ENCODE peak calls at places on chromosomes 5 and 9, in eight cellular contexts. One of them, this sample, is unnamed.
A peak's percentile ranks its signal among the peaks of the same experiment; 100 is the strongest.

GRCh38 chr5:168282120-168282519 is 9.3 kb upstream of the WWC1 start:
- DNase-seq in AG04449: peak; percentile 38
- DNase-seq in endothelial cell: no peak
- DNase-seq in CD4-positive, alpha-beta T cell: no peak
- DNase-seq in CD14-positive monocyte: no peak
- DNase-seq in Calu3: no peak
- DNase-seq in NB4: peak; percentile 69
- DNase-seq in fibroblast of mammary gland: peak; percentile 82
- DNase-seq in this sample: no peak

GRCh38 chr9:129145841-129146292 is 32.2 kb downstream of the IER5L start:
- DNase-seq in AG04449: peak; percentile 56
- DNase-seq in NB4: no peak
- DNase-seq in endothelial cell: no peak
- DNase-seq in Calu3: no peak
- DNase-seq in CD4-positive, alpha-beta T cell: no peak
- DNase-seq in fibroblast of mammary gland: peak; percentile 97
- DNase-seq in CD14-positive monocyte: no peak
- DNase-seq in this sample: no peak

GRCh38 chr9:108196332-108196731 is 659.5 kb downstream of the ACTL7B start:
- DNase-seq in NB4: no peak
- DNase-seq in Calu3: no peak
- DNase-seq in CD14-positive monocyte: no peak
- DNase-seq in CD4-positive, alpha-beta T cell: no peak
- DNase-seq in AG04449: no peak
- DNase-seq in endothelial cell: no peak
- DNase-seq in fibroblast of mammary gland: no peak
- DNase-seq in this sample: no peak

GRCh38 chr5:68817696-68818695 is 275.8 kb upstream of the SLC30A5 start:
- DNase-seq in fibroblast of mammary gland: peak; percentile 21
- DNase-seq in AG04449: no peak
- DNase-seq in CD14-positive monocyte: no peak
- DNase-seq in NB4: no peak
- DNase-seq in CD4-positive, alpha-beta T cell: no peak
- DNase-seq in Calu3: no peak
- DNase-seq in endothelial cell: no peak
- DNase-seq in this sample: no peak

GRCh38 chr5:131068893-131069643 is 96.0 kb downstream of the HINT1 start:
- DNase-seq in Calu3: no peak
- DNase-seq in CD14-positive monocyte: no peak
- DNase-seq in AG04449: no peak
- DNase-seq in endothelial cell: no peak
- DNase-seq in fibroblast of mammary gland: no peak
- DNase-seq in CD4-positive, alpha-beta T cell: peak; percentile 71
- DNase-seq in NB4: no peak
- DNase-seq in this sample: no peak

GRCh38 chr9:136762915-136763648 is 1.2 kb downstream of the LCN15 start:
- DNase-seq in endothelial cell: peak; percentile 71
- DNase-seq in NB4: peak; percentile 37
- DNase-seq in fibroblast of mammary gland: peak; percentile 17
- DNase-seq in Calu3: no peak
- DNase-seq in CD4-positive, alpha-beta T cell: peak; percentile 23
- DNase-seq in AG04449: no peak
- DNase-seq in CD14-positive monocyte: no peak
- DNase-seq in this sample: peak; percentile 54

GRCh38 chr9:100352201-100352726 is 478 bp downstream of the TEX10 start:
- DNase-seq in endothelial cell: peak; percentile 21
- DNase-seq in CD4-positive, alpha-beta T cell: peak; percentile 2
- DNase-seq in fibroblast of mammary gland: peak; percentile 18
- DNase-seq in Calu3: peak; percentile 11
- DNase-seq in AG04449: no peak
- DNase-seq in CD14-positive monocyte: peak; percentile 46
- DNase-seq in NB4: peak; percentile 61
- DNase-seq in this sample: no peak

GRCh38 chr5:6827815-6828214 is 114.6 kb downstream of the TENT4A start:
- DNase-seq in CD4-positive, alpha-beta T cell: peak; percentile 33
- DNase-seq in AG04449: no peak
- DNase-seq in fibroblast of mammary gland: no peak
- DNase-seq in Calu3: no peak
- DNase-seq in endothelial cell: no peak
- DNase-seq in NB4: no peak
- DNase-seq in CD14-positive monocyte: peak; percentile 60
- DNase-seq in this sample: no peak

GRCh38 chr5:68529581-68529980 is 314.0 kb downstream of the PIK3R1 start:
- DNase-seq in Calu3: no peak
- DNase-seq in NB4: no peak
- DNase-seq in AG04449: no peak
- DNase-seq in CD14-positive monocyte: no peak
- DNase-seq in endothelial cell: no peak
- DNase-seq in fibroblast of mammary gland: peak; percentile 63
- DNase-seq in CD4-positive, alpha-beta T cell: no peak
- DNase-seq in this sample: no peak

GRCh38 chr9:34929506-34930102 is 28.5 kb upstream of the PHF24 start:
- DNase-seq in endothelial cell: peak; percentile 55
- DNase-seq in Calu3: peak; percentile 28
- DNase-seq in CD4-positive, alpha-beta T cell: no peak
- DNase-seq in NB4: peak; percentile 66
- DNase-seq in CD14-positive monocyte: no peak
- DNase-seq in AG04449: no peak
- DNase-seq in fibroblast of mammary gland: peak; percentile 22
- DNase-seq in this sample: peak; percentile 14

GRCh38 chr9:76980566-76980965 is 38.9 kb upstream of the FOXB2 start:
- DNase-seq in CD4-positive, alpha-beta T cell: no peak
- DNase-seq in fibroblast of mammary gland: no peak
- DNase-seq in CD14-positive monocyte: no peak
- DNase-seq in NB4: no peak
- DNase-seq in AG04449: no peak
- DNase-seq in endothelial cell: no peak
- DNase-seq in Calu3: no peak
- DNase-seq in this sample: no peak

GRCh38 chr5:1867114-1867814 is 15.5 kb downstream of the IRX4 start:
- DNase-seq in Calu3: no peak
- DNase-seq in endothelial cell: no peak
- DNase-seq in CD4-positive, alpha-beta T cell: no peak
- DNase-seq in fibroblast of mammary gland: no peak
- DNase-seq in NB4: no peak
- DNase-seq in AG04449: no peak
- DNase-seq in CD14-positive monocyte: no peak
- DNase-seq in this sample: no peak

GRCh38 chr9:34163439-34163838 is 15.4 kb upstream of the UBAP1 start:
- DNase-seq in Calu3: no peak
- DNase-seq in CD4-positive, alpha-beta T cell: no peak
- DNase-seq in CD14-positive monocyte: peak; percentile 54
- DNase-seq in fibroblast of mammary gland: peak; percentile 87
- DNase-seq in NB4: peak; percentile 48
- DNase-seq in AG04449: no peak
- DNase-seq in endothelial cell: no peak
- DNase-seq in this sample: no peak

GRCh38 chr9:104091028-104091590 is 3.0 kb upstream of the SMC2 start:
- DNase-seq in Calu3: no peak
- DNase-seq in NB4: no peak
- DNase-seq in CD4-positive, alpha-beta T cell: no peak
- DNase-seq in CD14-positive monocyte: no peak
- DNase-seq in AG04449: no peak
- DNase-seq in endothelial cell: no peak
- DNase-seq in fibroblast of mammary gland: no peak
- DNase-seq in this sample: no peak

GRCh38 chr9:109206670-109207069 is 39.6 kb upstream of the FRRS1L start:
- DNase-seq in endothelial cell: no peak
- DNase-seq in CD4-positive, alpha-beta T cell: no peak
- DNase-seq in CD14-positive monocyte: no peak
- DNase-seq in fibroblast of mammary gland: no peak
- DNase-seq in Calu3: no peak
- DNase-seq in AG04449: no peak
- DNase-seq in NB4: peak; percentile 10
- DNase-seq in this sample: no peak

GRCh38 chr5:151694035-151694485 is 7.3 kb upstream of the SPARC start:
- DNase-seq in CD14-positive monocyte: no peak
- DNase-seq in fibroblast of mammary gland: no peak
- DNase-seq in NB4: no peak
- DNase-seq in AG04449: no peak
- DNase-seq in endothelial cell: no peak
- DNase-seq in CD4-positive, alpha-beta T cell: no peak
- DNase-seq in Calu3: peak; percentile 13
- DNase-seq in this sample: no peak

GRCh38 chr5:29899583-29899982 is 1293.9 kb upstream of the CDH6 start:
- DNase-seq in NB4: no peak
- DNase-seq in AG04449: no peak
- DNase-seq in CD14-positive monocyte: no peak
- DNase-seq in fibroblast of mammary gland: no peak
- DNase-seq in CD4-positive, alpha-beta T cell: no peak
- DNase-seq in endothelial cell: no peak
- DNase-seq in Calu3: no peak
- DNase-seq in this sample: no peak

GRCh38 chr5:150295172-150295611 is 5.6 kb upstream of the CAMK2A start:
- DNase-seq in CD14-positive monocyte: no peak
- DNase-seq in endothelial cell: no peak
- DNase-seq in Calu3: peak; percentile 64
- DNase-seq in AG04449: no peak
- DNase-seq in NB4: no peak
- DNase-seq in fibroblast of mammary gland: peak; percentile 68
- DNase-seq in CD4-positive, alpha-beta T cell: no peak
- DNase-seq in this sample: no peak

DNA sequence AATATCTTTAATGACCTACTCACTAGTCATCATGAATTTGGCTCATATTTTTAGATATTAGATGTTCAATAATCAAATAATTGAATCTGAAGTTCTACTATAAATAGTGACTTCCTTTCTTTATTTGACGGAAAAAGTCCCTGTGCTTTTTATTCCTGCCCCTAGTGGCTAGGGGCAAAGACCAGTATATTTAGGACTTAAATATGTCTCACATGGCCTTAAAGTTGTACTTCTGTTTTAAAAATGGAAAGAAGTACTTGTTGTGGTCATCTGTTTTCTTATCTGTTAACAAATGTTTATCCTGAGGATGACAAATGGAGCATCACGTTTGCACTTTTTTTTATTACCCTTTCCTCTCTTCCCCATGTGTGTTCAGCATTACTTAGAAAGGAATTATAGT is 89.2 kb upstream of the GRHPR start:
- DNase-seq in Calu3: no peak
- DNase-seq in endothelial cell: no peak
- DNase-seq in fibroblast of mammary gland: no peak
- DNase-seq in CD14-positive monocyte: no peak
- DNase-seq in NB4: no peak
- DNase-seq in AG04449: no peak
- DNase-seq in CD4-positive, alpha-beta T cell: no peak
- DNase-seq in this sample: no peak
- TF ChIP-seq CTCF in Calu3: no peak
- TF ChIP-seq CTCF in endothelial cell: no peak
- TF ChIP-seq CTCF in fibroblast of mammary gland: no peak
- TF ChIP-seq CTCF in CD14-positive monocyte: no peak
- TF ChIP-seq CTCF in NB4: no peak
- TF ChIP-seq CTCF in AG04449: no peak
- TF ChIP-seq CTCF in CD4-positive, alpha-beta T cell: no peak
- TF ChIP-seq CTCF in this sample: peak; percentile 37

GRCh38 chr5:81428866-81429265 is 34.9 kb upstream of the ACOT12 start:
- DNase-seq in AG04449: no peak
- DNase-seq in NB4: no peak
- DNase-seq in endothelial cell: no peak
- DNase-seq in fibroblast of mammary gland: no peak
- DNase-seq in CD14-positive monocyte: no peak
- DNase-seq in Calu3: no peak
- DNase-seq in CD4-positive, alpha-beta T cell: no peak
- DNase-seq in this sample: no peak
- TF ChIP-seq CTCF in AG04449: no peak
- TF ChIP-seq CTCF in NB4: no peak
- TF ChIP-seq CTCF in endothelial cell: no peak
- TF ChIP-seq CTCF in fibroblast of mammary gland: no peak
- TF ChIP-seq CTCF in CD14-positive monocyte: no peak
- TF ChIP-seq CTCF in Calu3: no peak
- TF ChIP-seq CTCF in CD4-positive, alpha-beta T cell: no peak
- TF ChIP-seq CTCF in this sample: no peak

GRCh38 chr5:173204185-173204979 is 30.6 kb downstream of the NKX2-5 start:
- DNase-seq in CD14-positive monocyte: no peak
- DNase-seq in Calu3: peak; percentile 33
- DNase-seq in fibroblast of mammary gland: peak; percentile 48
- DNase-seq in AG04449: no peak
- DNase-seq in CD4-positive, alpha-beta T cell: no peak
- DNase-seq in endothelial cell: no peak
- DNase-seq in NB4: peak; percentile 46
- DNase-seq in this sample: no peak
- TF ChIP-seq CTCF in CD14-positive monocyte: peak; percentile 76
- TF ChIP-seq CTCF in Calu3: peak; percentile 62
- TF ChIP-seq CTCF in fibroblast of mammary gland: peak; percentile 65
- TF ChIP-seq CTCF in AG04449: peak; percentile 39
- TF ChIP-seq CTCF in CD4-positive, alpha-beta T cell: peak; percentile 62
- TF ChIP-seq CTCF in endothelial cell: peak; percentile 62
- TF ChIP-seq CTCF in NB4: peak; percentile 52
- TF ChIP-seq CTCF in this sample: peak; percentile 61

GRCh38 chr5:109691248-109691574 is 1.5 kb downstream of the MAN2A1 start:
- DNase-seq in CD4-positive, alpha-beta T cell: peak; percentile 39
- DNase-seq in AG04449: no peak
- DNase-seq in NB4: no peak
- DNase-seq in CD14-positive monocyte: no peak
- DNase-seq in endothelial cell: no peak
- DNase-seq in fibroblast of mammary gland: no peak
- DNase-seq in Calu3: no peak
- DNase-seq in this sample: no peak

GRCh38 chr5:109689740-109690455 is at the start of gene MAN2A1:
- DNase-seq in endothelial cell: peak; percentile 78
- DNase-seq in Calu3: peak; percentile 86
- DNase-seq in NB4: peak; percentile 86
- DNase-seq in CD14-positive monocyte: peak; percentile 60
- DNase-seq in fibroblast of mammary gland: peak; percentile 62
- DNase-seq in CD4-positive, alpha-beta T cell: peak; percentile 79
- DNase-seq in AG04449: no peak
- DNase-seq in this sample: peak; percentile 63

GRCh38 chr5:109690456-109691247 is 925 bp downstream of the MAN2A1 start:
- DNase-seq in NB4: peak; percentile 82
- DNase-seq in AG04449: no peak
- DNase-seq in CD4-positive, alpha-beta T cell: peak; percentile 33
- DNase-seq in CD14-positive monocyte: peak; percentile 58
- DNase-seq in endothelial cell: peak; percentile 60
- DNase-seq in fibroblast of mammary gland: peak; percentile 88
- DNase-seq in Calu3: peak; percentile 67
- DNase-seq in this sample: peak; percentile 38

GRCh38 chr5:109688647-109688998 is 1.1 kb upstream of the MAN2A1 start:
- DNase-seq in NB4: peak; percentile 76
- DNase-seq in CD4-positive, alpha-beta T cell: peak; percentile 6
- DNase-seq in fibroblast of mammary gland: peak; percentile 63
- DNase-seq in CD14-positive monocyte: no peak
- DNase-seq in Calu3: no peak
- DNase-seq in endothelial cell: peak; percentile 42
- DNase-seq in AG04449: no peak
- DNase-seq in this sample: no peak

DNA sequence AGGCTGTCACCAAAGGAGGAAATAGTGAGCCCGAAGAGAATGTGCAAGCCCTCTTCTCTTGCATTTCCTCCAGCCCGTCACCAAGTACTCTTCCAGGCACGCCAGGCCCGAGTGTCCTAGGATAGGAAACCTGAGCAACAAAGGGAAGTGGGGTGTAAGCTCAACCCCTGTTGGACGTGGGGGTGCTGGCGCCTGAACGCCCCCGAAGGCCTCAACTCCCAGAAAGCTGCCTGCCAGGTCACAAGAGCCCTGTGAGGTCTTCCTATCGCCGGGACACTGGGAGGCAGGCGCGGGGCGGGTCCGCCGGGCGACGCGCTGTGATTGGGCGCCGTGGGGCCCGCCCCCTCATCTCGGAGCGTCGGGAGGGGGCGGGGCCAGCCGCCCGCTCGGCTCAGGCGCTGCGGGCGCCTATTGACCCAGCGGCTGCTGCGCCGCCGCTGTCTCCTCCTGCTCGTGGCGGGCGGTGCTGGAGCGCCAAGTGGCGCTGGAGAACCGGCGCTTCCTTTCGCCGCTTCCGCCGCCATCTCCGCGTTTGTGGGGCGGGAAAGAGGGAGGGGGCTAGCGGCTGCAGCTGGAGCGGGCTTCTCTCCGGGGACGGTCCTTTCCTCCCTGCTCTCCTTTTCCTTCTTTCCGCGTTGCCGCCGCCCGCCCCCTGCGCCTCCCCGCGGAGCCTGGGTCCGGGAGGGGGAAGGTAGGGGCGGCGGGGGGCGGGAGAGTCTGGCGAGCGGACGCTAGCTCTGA is 558 bp upstream of the MAN2A1 start:
- DNase-seq in AG04449: no peak
- DNase-seq in NB4: peak; percentile 91
- DNase-seq in Calu3: peak; percentile 92
- DNase-seq in CD4-positive, alpha-beta T cell: peak; percentile 75
- DNase-seq in endothelial cell: peak; percentile 86
- DNase-seq in CD14-positive monocyte: peak; percentile 78
- DNase-seq in fibroblast of mammary gland: peak; percentile 81
- DNase-seq in this sample: no peak
- TF ChIP-seq CTCF in AG04449: peak; percentile 0
- TF ChIP-seq CTCF in NB4: no peak
- TF ChIP-seq CTCF in Calu3: no peak
- TF ChIP-seq CTCF in CD4-positive, alpha-beta T cell: no peak
- TF ChIP-seq CTCF in endothelial cell: peak; percentile 3
- TF ChIP-seq CTCF in CD14-positive monocyte: no peak
- TF ChIP-seq CTCF in fibroblast of mammary gland: no peak
- TF ChIP-seq CTCF in this sample: no peak

This sample was measured in neural crest cell.